ENCODE peak calls at places on chromosomes 1 and 21, in four cellular contexts. One of them, this sample, is unnamed.

GRCh38 chr1:184684285-184685077 is 70.2 kb downstream of the EDEM3 start:
- DNase-seq in GM23338: no peak
- DNase-seq in KG1: no peak
- DNase-seq in osteoblast: peak; percentile 74
- DNase-seq in this sample: no peak

GRCh38 chr1:156602557-156602993 is 1.3 kb upstream of the GPATCH4 start:
- DNase-seq in GM23338: peak; percentile 77
- DNase-seq in KG1: no peak
- DNase-seq in osteoblast: no peak
- DNase-seq in this sample: peak; percentile 52

GRCh38 chr1:52706136-52706670 is 8.1 kb upstream of the COA7 start:
- DNase-seq in GM23338: peak; percentile 33
- DNase-seq in KG1: no peak
- DNase-seq in osteoblast: no peak
- DNase-seq in this sample: no peak

GRCh38 chr1:209704584-209704983 is at the start of gene HSD11B1:
- DNase-seq in GM23338: no peak
- DNase-seq in KG1: no peak
- DNase-seq in osteoblast: no peak
- DNase-seq in this sample: no peak

GRCh38 chr1:153192697-153193096 is 10.5 kb upstream of the LELP1 start:
- DNase-seq in GM23338: peak; percentile 88
- DNase-seq in KG1: no peak
- DNase-seq in osteoblast: no peak
- DNase-seq in this sample: peak; percentile 66

GRCh38 chr1:180912801-180913616 is at the start of gene KIAA1614:
- DNase-seq in GM23338: peak; percentile 68
- DNase-seq in KG1: no peak
- DNase-seq in osteoblast: peak; percentile 97
- DNase-seq in this sample: no peak

GRCh38 chr1:44842763-44843655 is at the start of gene PTCH2:
- DNase-seq in GM23338: peak; percentile 96
- DNase-seq in KG1: no peak
- DNase-seq in osteoblast: peak; percentile 96
- DNase-seq in this sample: peak; percentile 98

GRCh38 chr1:64343105-64343960 is 126.6 kb upstream of the CACHD1 start:
- DNase-seq in GM23338: no peak
- DNase-seq in KG1: no peak
- DNase-seq in osteoblast: peak; percentile 68
- DNase-seq in this sample: no peak

GRCh38 chr1:107530543-107530942 is 389.7 kb downstream of the NTNG1 start:
- DNase-seq in GM23338: no peak
- DNase-seq in KG1: no peak
- DNase-seq in osteoblast: no peak
- DNase-seq in this sample: no peak

GRCh38 chr1:188782220-188782841 is 1695.3 kb downstream of the BRINP3 start:
- DNase-seq in GM23338: peak; percentile 87
- DNase-seq in KG1: peak; percentile 5
- DNase-seq in osteoblast: no peak
- DNase-seq in this sample: peak; percentile 84

GRCh38 chr1:93353286-93353685 is 7.6 kb downstream of the DR1 start:
- DNase-seq in GM23338: no peak
- DNase-seq in KG1: no peak
- DNase-seq in osteoblast: no peak
- DNase-seq in this sample: no peak

GRCh38 chr21:38920631-38921398 is 115.1 kb downstream of the ETS2 start:
- DNase-seq in GM23338: no peak
- DNase-seq in KG1: no peak
- DNase-seq in osteoblast: peak; percentile 77
- DNase-seq in this sample: no peak

GRCh38 chr1:16367258-16367967 is 371 bp downstream of the SZRD1 start:
- DNase-seq in GM23338: peak; percentile 78
- DNase-seq in KG1: peak; percentile 70
- DNase-seq in osteoblast: peak; percentile 91
- DNase-seq in this sample: peak; percentile 93

GRCh38 chr1:248404024-248404423 is 1.2 kb downstream of the OR2T1 start:
- DNase-seq in GM23338: peak; percentile 1
- DNase-seq in KG1: no peak
- DNase-seq in osteoblast: no peak
- DNase-seq in this sample: no peak

GRCh38 chr21:25507522-25507921 is 99.8 kb downstream of the MRPL39 start:
- DNase-seq in GM23338: peak; percentile 39
- DNase-seq in KG1: no peak
- DNase-seq in osteoblast: no peak
- DNase-seq in this sample: peak; percentile 1

This sample was measured in NCI-H82.